ENCODE peak calls at places on chromosomes 7 and 10, in ten cellular contexts. V is A549; U is hepatic stellate cell; F is cerebellum; Q is iPS DF 19.7; H is GM04503; L is GM06990; E is iris pigment epithelial cell; Z is HAP-1; P is activated naive CD8-positive, alpha-beta T cell treated with anti-CD3 and anti-CD28 coated beads, Interleukin-2, amount 50 U/mL, for 24 hours. T is an unnamed sample.

GRCh38 chr7:52565980-52566379 is 469.5 kb upstream of the POM121L12 start:
- DNase-seq in U (no peak), F (no peak), P (no peak), H (no peak), V (no peak), Z (no peak), L (no peak), Q (no peak), E (no peak), T (no peak)

GRCh38 chr10:60611291-60611747 is 167.0 kb upstream of the CDK1 start:
- DNase-seq in P (no peak), V (peak), L (no peak), Z (no peak), E (peak), Q (no peak), H (peak), U (peak), F (no peak), T (peak)

GRCh38 chr7:66542528-66543373 is 85.9 kb upstream of the KCTD7 start:
- DNase-seq in E (no peak), P (no peak), U (no peak), H (no peak), F (no peak), L (no peak), Q (no peak), V (no peak), Z (no peak), T (no peak)

GRCh38 chr7:99021941-99022560 is 121.9 kb downstream of the SMURF1 start:
- DNase-seq in V (no peak), L (no peak), E (no peak), Q (no peak), H (no peak), F (no peak), P (no peak), U (no peak), Z (no peak), T (no peak)

GRCh38 chr10:76403876-76404275 is 972.5 kb downstream of the LRMDA start:
- DNase-seq in V (no peak), E (no peak), Q (no peak), P (no peak), F (no peak), U (peak), H (peak), Z (no peak), L (no peak), T (no peak)

GRCh38 chr7:33716581-33717477 is 188.5 kb upstream of the BMPER start:
- DNase-seq in F (no peak), Z (peak), V (peak), U (no peak), H (no peak), L (no peak), P (no peak), E (peak), Q (no peak), T (no peak)

GRCh38 chr7:28700084-28700483 is 258.0 kb downstream of the TRIL start:
- DNase-seq in Z (no peak), P (no peak), F (no peak), E (no peak), V (no peak), L (no peak), U (no peak), Q (no peak), H (no peak), T (no peak)

GRCh38 chr10:33237736-33238624 is 96.5 kb downstream of the NRP1 start:
- DNase-seq in Z (no peak), H (peak), E (peak), L (no peak), F (no peak), P (no peak), V (peak), Q (no peak), U (peak), T (no peak)

GRCh38 chr10:60101821-60102220 is 195.5 kb upstream of the CCDC6 start:
- DNase-seq in V (peak), H (no peak), L (no peak), F (no peak), E (no peak), Z (no peak), P (no peak), Q (no peak), U (no peak), T (no peak)

GRCh38 chr7:24965831-24966708 is 13.9 kb downstream of the OSBPL3 start:
- DNase-seq in P (peak), L (peak), Q (no peak), F (no peak), E (no peak), Z (no peak), V (no peak), H (no peak), U (no peak), T (peak)

GRCh38 chr10:104642311-104643022 is 1.4 kb downstream of the SORCS3 start:
- DNase-seq in V (peak), Q (no peak), L (no peak), Z (no peak), U (no peak), P (peak), E (peak), F (no peak), H (no peak), T (peak)

GRCh38 chr7:157493776-157494175 is 157.0 kb downstream of the DNAJB6 start:
- DNase-seq in F (no peak), L (no peak), Z (no peak), U (no peak), Q (no peak), H (no peak), P (no peak), E (no peak), V (no peak), T (no peak)

GRCh38 chr10:96216775-96217174 is 54.6 kb downstream of the BLNK start:
- DNase-seq in F (no peak), Q (no peak), Z (no peak), P (no peak), L (no peak), E (no peak), U (no peak), H (no peak), V (no peak), T (no peak)

GRCh38 chr10:16583382-16583781 is 61.7 kb upstream of the C1QL3 start:
- DNase-seq in V (no peak), Q (no peak), E (no peak), U (no peak), P (no peak), L (no peak), H (no peak), Z (no peak), F (no peak), T (no peak)

GRCh38 chr10:78065616-78066410 is 32.1 kb downstream of the RPS24 start:
- DNase-seq in H (no peak), F (no peak), Z (no peak), U (no peak), L (no peak), E (no peak), P (no peak), V (no peak), Q (no peak), T (no peak)

GRCh38 chr10:49661291-49661856 is 18.1 kb upstream of the C10orf53 start:
- DNase-seq in E (no peak), H (no peak), L (no peak), F (no peak), V (no peak), Q (no peak), P (no peak), U (no peak), Z (no peak), T (no peak)

GRCh38 chr10:15859865-15860691 is at the start of gene MINDY3:
- DNase-seq in F (peak), H (no peak), V (peak), Q (peak), P (peak), L (peak), Z (peak), E (peak), U (peak), T (peak)

GRCh38 chr10:8051109-8051781 is 3.2 kb upstream of the GATA3 start:
- DNase-seq in P (no peak), Z (no peak), F (no peak), E (no peak), U (no peak), Q (no peak), L (peak), V (no peak), H (no peak), T (no peak)

GRCh38 chr7:155585532-155585895 is 39.2 kb upstream of the CNPY1 start:
- DNase-seq in P (no peak), E (no peak), Q (no peak), V (no peak), H (no peak), Z (no peak), U (no peak), F (no peak), L (no peak), T (no peak)

GRCh38 chr10:79269443-79269842 is 77.8 kb upstream of the PPIF start:
- DNase-seq in V (no peak), H (no peak), P (no peak), F (no peak), Z (no peak), U (no peak), Q (no peak), E (no peak), L (no peak), T (no peak)

GRCh38 chr10:68406111-68406814 is 814 bp downstream of the RUFY2 start:
- DNase-seq in U (peak), Q (no peak), E (peak), Z (peak), V (peak), P (peak), L (peak), H (peak), F (peak), T (peak)

GRCh38 chr7:155844526-155844925 is 32.3 kb upstream of the SHH start:
- DNase-seq in F (no peak), U (no peak), Q (no peak), E (no peak), H (no peak), P (no peak), V (no peak), Z (no peak), L (no peak), T (no peak)

GRCh38 chr7:130292682-130293257 is at the start of gene CPA4:
- DNase-seq in U (peak), E (peak), Q (no peak), Z (no peak), V (peak), F (no peak), H (peak), P (no peak), L (no peak), T (no peak)

GRCh38 chr10:22433875-22434274 is 88.6 kb downstream of the SPAG6 start:
- DNase-seq in U (peak), F (no peak), Z (peak), Q (no peak), P (no peak), L (no peak), V (peak), H (peak), E (peak), T (no peak)

GRCh38 chr10:14603539-14604102 is 171.1 kb downstream of the FAM107B start:
- DNase-seq in E (no peak), P (no peak), H (no peak), Q (no peak), F (peak), U (peak), Z (no peak), L (no peak), V (no peak), T (no peak)

GRCh38 chr7:106982415-106982814 is 62.1 kb upstream of the PRKAR2B start:
- DNase-seq in E (no peak), Z (no peak), H (no peak), P (no peak), L (no peak), F (no peak), V (no peak), U (no peak), Q (no peak), T (no peak)

GRCh38 chr10:19918800-19919199 is 102.6 kb downstream of the PLXDC2 start:
- DNase-seq in E (peak), H (no peak), Z (no peak), Q (no peak), V (no peak), L (no peak), P (no peak), F (no peak), U (no peak), T (no peak)

GRCh38 chr10:133143200-133143533 is 16.9 kb upstream of the KNDC1 start:
- DNase-seq in Z (no peak), H (no peak), U (no peak), E (no peak), L (no peak), F (no peak), Q (no peak), P (no peak), V (no peak), T (no peak)

GRCh38 chr10:79320785-79321493 is 26.3 kb upstream of the PPIF start:
- DNase-seq in E (peak), V (peak), Q (no peak), P (no peak), Z (no peak), L (no peak), U (peak), F (peak), H (peak), T (peak)

GRCh38 chr10:121171825-121172224 is 320.7 kb downstream of the WDR11 start:
- DNase-seq in P (no peak), Z (no peak), F (no peak), H (no peak), U (no peak), E (no peak), L (no peak), Q (no peak), V (no peak), T (no peak)

GRCh38 chr10:124369986-124370385 is 48.7 kb downstream of the OAT start:
- DNase-seq in Z (no peak), Q (no peak), V (no peak), H (no peak), E (no peak), L (no peak), P (no peak), F (no peak), U (no peak), T (no peak)

GRCh38 chr10:71255817-71256660 is 43.7 kb downstream of the UNC5B start:
- DNase-seq in H (no peak), V (no peak), E (peak), F (no peak), U (peak), P (no peak), Q (no peak), L (no peak), Z (no peak), T (no peak)

GRCh38 chr7:115023219-115023618 is 101.3 kb downstream of the MDFIC start:
- DNase-seq in Q (no peak), U (no peak), F (no peak), P (no peak), L (no peak), H (no peak), E (no peak), V (no peak), Z (no peak), T (no peak)

GRCh38 chr7:4150731-4151130 is 531.4 kb upstream of the FOXK1 start:
- DNase-seq in U (no peak), Q (no peak), L (no peak), V (no peak), H (no peak), P (no peak), F (no peak), E (no peak), Z (no peak), T (no peak)

GRCh38 chr10:71623098-71623985 is 96.2 kb downstream of the C10orf105 start:
- DNase-seq in U (peak), E (peak), Q (no peak), P (no peak), F (no peak), H (no peak), L (no peak), Z (no peak), V (peak), T (no peak)

GRCh38 chr10:127612-128432 is 7.4 kb upstream of the ZMYND11 start:
- DNase-seq in Z (no peak), U (no peak), P (peak), V (no peak), E (no peak), F (no peak), Q (no peak), L (peak), H (no peak), T (peak)

T was measured in activated CD8-positive, alpha-beta T cell treated with anti-CD3 and anti-CD28 coated beads for 36 hours.